ENCODE peak calls at places on chromosomes 16 and 17, in four cellular contexts. F is PC-3, P is fibroblast of lung, B is neural progenitor cell. Z is an unnamed sample.

GRCh38 chr17:78269893-78270490 is 38.6 kb downstream of the TMEM235 start:
- DNase-seq in P (no peak), F (no peak), B (peak; percentile 51), Z (no peak)

GRCh38 chr17:29151567-29151966 is 28.6 kb downstream of the MYO18A start:
- DNase-seq in F (peak; percentile 84), B (peak; percentile 38), P (no peak), Z (peak; percentile 61)

GRCh38 chr17:3738562-3739295 is 15.0 kb downstream of the HASPIN start:
- DNase-seq in P (peak; percentile 9), F (peak; percentile 43), B (peak; percentile 50), Z (peak; percentile 26)

GRCh38 chr16:49811630-49812334 is 44.1 kb downstream of the ZNF423 start:
- DNase-seq in B (peak; percentile 55), P (no peak), F (no peak), Z (no peak)

GRCh38 chr17:27878776-27879562 is 14.2 kb downstream of the LYRM9 start:
- DNase-seq in B (no peak), P (peak; percentile 9), F (no peak), Z (no peak)

GRCh38 chr16:79163666-79164377 is 436.7 kb downstream of the MAF start:
- DNase-seq in P (peak; percentile 20), F (no peak), B (no peak), Z (no peak)

GRCh38 chr16:11248133-11248532 is 7.9 kb downstream of the SOCS1 start:
- DNase-seq in B (no peak), F (peak; percentile 29), P (no peak), Z (no peak)

GRCh38 chr16:12096828-12097522 is 120.4 kb downstream of the SNX29 start:
- DNase-seq in B (no peak), P (no peak), F (no peak), Z (no peak)

GRCh38 chr17:4375039-4375748 is 8.7 kb upstream of the UBE2G1 start:
- DNase-seq in B (no peak), P (no peak), F (no peak), Z (no peak)

GRCh38 chr16:49492090-49492801 is 118.6 kb downstream of the C16orf78 start:
- DNase-seq in F (peak; percentile 6), P (no peak), B (peak; percentile 83), Z (no peak)

GRCh38 chr16:89150981-89151380 is 20.6 kb upstream of the CDH15 start:
- DNase-seq in B (no peak), P (no peak), F (no peak), Z (no peak)

GRCh38 chr16:30482366-30482765 is 9.8 kb downstream of the ITGAL start:
- DNase-seq in F (no peak), B (no peak), P (no peak), Z (no peak)

GRCh38 chr16:85613609-85614337 is 651 bp downstream of the GSE1 start:
- DNase-seq in P (peak; percentile 14), B (peak; percentile 93), F (peak; percentile 41), Z (no peak)

GRCh38 chr17:16131593-16131992 is 83.7 kb downstream of the NCOR1 start:
- DNase-seq in F (no peak), B (no peak), P (no peak), Z (no peak)

GRCh38 chr17:17568772-17569195 is 22.7 kb downstream of the PEMT start:
- DNase-seq in B (peak; percentile 83), P (peak; percentile 25), F (peak; percentile 85), Z (no peak)

GRCh38 chr17:53629188-53629587 is 193.5 kb upstream of the KIF2B start:
- DNase-seq in B (no peak), F (no peak), P (peak; percentile 3), Z (peak; percentile 76)

GRCh38 chr17:72978593-72979218 is 113.8 kb downstream of the SLC39A11 start:
- DNase-seq in B (no peak), F (no peak), P (no peak), Z (no peak)

GRCh38 chr17:57604771-57605733 is 140.0 kb downstream of the CCDC182 start:
- DNase-seq in F (no peak), P (peak; percentile 74), B (peak; percentile 38), Z (peak; percentile 51)

GRCh38 chr16:19138601-19139000 is 24.8 kb downstream of the ITPRIPL2 start:
- DNase-seq in P (peak; percentile 95), F (peak; percentile 47), B (no peak), Z (no peak)

GRCh38 chr16:84548508-84548907 is 44.0 kb upstream of the MEAK7 start:
- DNase-seq in B (no peak), F (no peak), P (no peak), Z (no peak)

GRCh38 chr17:28421775-28422305 is 15.8 kb upstream of the SLC46A1 start:
- DNase-seq in F (no peak), P (no peak), B (no peak), Z (no peak)

GRCh38 chr16:70156207-70156978 is 17.2 kb upstream of the CLEC18C start:
- DNase-seq in P (no peak), F (no peak), B (no peak), Z (no peak)

GRCh38 chr17:62687997-62688396 is 60.5 kb downstream of the MRC2 start:
- DNase-seq in P (no peak), F (no peak), B (no peak), Z (no peak)

GRCh38 chr17:59362811-59363205 is 31.4 kb downstream of the YPEL2 start:
- DNase-seq in P (no peak), B (no peak), F (no peak), Z (peak; percentile 50)

GRCh38 chr17:29568331-29569244 is at the start of gene TP53I13:
- DNase-seq in B (peak; percentile 93), F (peak; percentile 74), P (peak; percentile 83), Z (peak; percentile 70)

GRCh38 chr16:30127994-30128393 is 5.0 kb upstream of the MAPK3 start:
- DNase-seq in P (no peak), F (no peak), B (no peak), Z (no peak)

GRCh38 chr17:41530062-41531048 is 2.2 kb upstream of the KRT19 start:
- DNase-seq in P (peak; percentile 81), F (peak; percentile 94), B (no peak), Z (peak; percentile 95)

GRCh38 chr17:65925606-65926307 is 266.2 kb downstream of the CEP112 start:
- DNase-seq in B (no peak), F (peak; percentile 89), P (no peak), Z (no peak)

GRCh38 chr17:76585649-76586593 is at the start of gene ST6GALNAC2:
- DNase-seq in B (peak; percentile 70), P (peak; percentile 41), F (peak; percentile 84), Z (no peak)

GRCh38 chr17:71649986-71650385 is 470.8 kb upstream of the SOX9 start:
- DNase-seq in B (no peak), P (peak; percentile 89), F (no peak), Z (peak; percentile 85)

GRCh38 chr16:86758932-86759331 is 180.6 kb downstream of the FOXL1 start:
- DNase-seq in P (no peak), F (no peak), B (peak; percentile 40), Z (no peak)

GRCh38 chr16:24700549-24701392 is 28.7 kb upstream of the TNRC6A start:
- DNase-seq in P (peak; percentile 99), F (peak; percentile 97), B (no peak), Z (peak; percentile 98)

GRCh38 chr16:51109173-51109572 is 41.9 kb downstream of the SALL1 start:
- DNase-seq in B (no peak), P (no peak), F (no peak), Z (no peak)

GRCh38 chr17:72852267-72852945 is 240.1 kb downstream of the SLC39A11 start:
- DNase-seq in P (peak; percentile 15), B (no peak), F (peak; percentile 11), Z (no peak)

GRCh38 chr16:19166500-19166899 is 1.5 kb upstream of the SYT17 start:
- DNase-seq in P (no peak), F (peak; percentile 17), B (no peak), Z (no peak)

GRCh38 chr16:1612320-1613111 is at the start of gene CRAMP1:
- DNase-seq in F (no peak), P (no peak), B (peak; percentile 54), Z (no peak)
- H3K4me3 ChIP-seq in F (peak within 1 kb of the TSS; percentile 96), P (peak within 1 kb of the TSS; percentile 80), B (peak within 1 kb of the TSS; percentile 93), Z (peak within 1 kb of the TSS; percentile 81)

GRCh38 chr17:48816438-48816773 is 623 bp downstream of the TTLL6 start:
- DNase-seq in P (no peak), B (no peak), F (no peak), Z (no peak)
- TF ChIP-seq EZH2 in P (no peak), B (peak; percentile 38), F (no peak), Z (no peak)

DNA sequence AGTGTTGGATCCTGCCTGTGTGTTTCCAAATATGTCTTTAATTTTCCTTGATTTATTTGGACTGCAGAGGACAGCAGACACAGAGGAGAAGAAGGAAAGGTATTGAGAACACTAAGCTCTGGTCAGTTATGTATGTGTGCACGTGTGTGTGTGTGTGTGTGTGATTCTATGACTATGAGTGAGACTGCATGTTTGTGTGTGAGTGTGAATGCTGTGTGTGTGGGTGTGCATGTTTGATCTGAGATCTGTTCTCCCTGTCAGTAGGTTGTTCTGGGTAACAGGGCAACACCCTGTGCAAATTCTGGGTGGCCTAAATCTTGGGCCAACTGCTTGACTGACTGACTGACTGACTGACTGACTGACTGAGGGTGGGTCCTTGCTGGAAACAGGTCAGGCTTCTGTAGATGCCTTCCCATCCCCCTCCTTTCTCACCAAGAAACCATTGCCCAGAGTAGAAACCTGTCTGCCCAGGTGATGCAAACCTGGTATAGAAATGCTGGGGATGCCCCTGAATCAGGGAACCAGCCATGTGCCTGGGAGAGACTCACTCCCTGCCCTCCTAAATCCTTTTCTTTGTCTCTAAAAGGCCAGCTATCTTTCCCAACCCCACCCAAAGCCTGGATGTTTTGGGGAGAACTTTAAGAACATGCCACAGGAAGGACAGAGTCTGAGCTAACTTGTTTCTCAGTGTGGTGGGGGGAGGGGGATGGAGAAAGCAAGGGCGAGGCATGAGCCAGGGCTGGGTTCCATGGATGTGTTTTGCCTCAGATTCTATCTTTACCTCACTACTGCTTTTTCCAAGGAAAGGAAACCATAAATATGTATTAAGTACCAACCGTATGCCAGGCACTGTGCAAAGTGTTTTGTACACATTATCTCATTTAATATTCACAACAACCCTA is 4.4 kb upstream of the NR1D1 start:
- DNase-seq in B (no peak), P (no peak), F (no peak), Z (no peak)
- H3K4me3 ChIP-seq in B (no peak overlapping the region), P (no peak overlapping the region), F (no peak overlapping the region), Z (no peak overlapping the region)

GRCh38 chr17:48726916-48727286 is 1.6 kb downstream of the HOXB13 start:
- DNase-seq in B (no peak), P (no peak), F (peak; percentile 57), Z (no peak)

GRCh38 chr17:48729335-48730239 is 1.0 kb upstream of the HOXB13 start:
- DNase-seq in P (no peak), F (peak; percentile 61), B (no peak), Z (no peak)

GRCh38 chr17:48730240-48730550 is 1.6 kb upstream of the HOXB13 start:
- DNase-seq in F (no peak), B (no peak), P (no peak), Z (no peak)

GRCh38 chr17:48727415-48728175 is 955 bp downstream of the HOXB13 start:
- DNase-seq in F (peak; percentile 16), B (no peak), P (no peak), Z (no peak)

GRCh38 chr17:48728232-48729231 is at the start of gene HOXB13:
- DNase-seq in P (peak; percentile 24), B (peak; percentile 74), F (peak; percentile 94), Z (no peak)
- TF ChIP-seq EZH2 in P (no peak), B (peak; percentile 89), F (no peak), Z (peak; percentile 86)

DNA sequence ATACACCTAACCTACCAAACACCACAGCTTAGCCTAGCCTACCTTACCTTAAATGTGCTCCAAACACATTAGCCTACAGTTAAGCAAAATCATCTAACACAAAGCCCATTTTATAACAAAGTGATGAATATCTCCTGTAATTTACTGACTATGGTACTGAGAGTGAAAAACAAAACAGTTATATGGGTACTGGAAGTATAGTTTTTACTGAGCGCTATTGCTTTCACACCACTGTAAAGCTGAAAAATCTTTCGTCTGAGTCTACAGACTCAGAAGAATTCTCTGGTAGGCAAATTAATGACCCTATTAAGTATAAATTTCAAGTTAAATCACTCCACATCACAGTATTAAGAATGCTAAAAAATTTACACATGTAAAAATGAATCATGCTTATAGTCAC is 3.4 kb downstream of the GRB2 start:
- DNase-seq in P (no peak), B (no peak), F (no peak), Z (no peak)
- H3K4me3 ChIP-seq in P (no peak overlapping the region), B (no peak overlapping the region), F (no peak overlapping the region), Z (no peak overlapping the region)

Z was measured in astrocyte.